ENCODE peak calls at places on chromosome 20, in nine cellular contexts. One of them, this sample, is unnamed.

GRCh38 chr20:49483706-49484101 is 1.2 kb upstream of the KCNB1 start:
- DNase-seq in HT1080: no peak
- DNase-seq in hepatocyte: peak
- DNase-seq in CD4-positive, alpha-beta T cell: no peak
- DNase-seq in activated naive CD8-positive, alpha-beta T cell treated with anti-CD3 and anti-CD28 coated beads, Interleukin-2, amount 50 U/mL, for 24 hours: no peak
- DNase-seq in tibial artery: no peak
- DNase-seq in NCI-H1436: no peak
- DNase-seq in amniotic stem cell: no peak
- DNase-seq in anterior cingulate cortex: no peak
- DNase-seq in this sample: no peak

GRCh38 chr20:23103284-23104018 is 17.3 kb upstream of the CD93 start:
- DNase-seq in HT1080: peak
- DNase-seq in hepatocyte: no peak
- DNase-seq in CD4-positive, alpha-beta T cell: no peak
- DNase-seq in activated naive CD8-positive, alpha-beta T cell treated with anti-CD3 and anti-CD28 coated beads, Interleukin-2, amount 50 U/mL, for 24 hours: no peak
- DNase-seq in tibial artery: no peak
- DNase-seq in NCI-H1436: no peak
- DNase-seq in amniotic stem cell: no peak
- DNase-seq in anterior cingulate cortex: no peak
- DNase-seq in this sample: no peak

GRCh38 chr20:57404419-57405072 is 13.3 kb downstream of the RBM38 start:
- DNase-seq in HT1080: no peak
- DNase-seq in hepatocyte: no peak
- DNase-seq in CD4-positive, alpha-beta T cell: no peak
- DNase-seq in activated naive CD8-positive, alpha-beta T cell treated with anti-CD3 and anti-CD28 coated beads, Interleukin-2, amount 50 U/mL, for 24 hours: no peak
- DNase-seq in tibial artery: no peak
- DNase-seq in NCI-H1436: no peak
- DNase-seq in amniotic stem cell: no peak
- DNase-seq in anterior cingulate cortex: no peak
- DNase-seq in this sample: no peak

GRCh38 chr20:49791165-49791564 is 21.5 kb upstream of the SLC9A8 start:
- DNase-seq in HT1080: no peak
- DNase-seq in hepatocyte: no peak
- DNase-seq in CD4-positive, alpha-beta T cell: no peak
- DNase-seq in activated naive CD8-positive, alpha-beta T cell treated with anti-CD3 and anti-CD28 coated beads, Interleukin-2, amount 50 U/mL, for 24 hours: no peak
- DNase-seq in tibial artery: no peak
- DNase-seq in NCI-H1436: no peak
- DNase-seq in amniotic stem cell: no peak
- DNase-seq in anterior cingulate cortex: no peak
- DNase-seq in this sample: no peak

GRCh38 chr20:16100111-16100510 is 473.1 kb downstream of the KIF16B start:
- DNase-seq in HT1080: no peak
- DNase-seq in hepatocyte: no peak
- DNase-seq in CD4-positive, alpha-beta T cell: no peak
- DNase-seq in activated naive CD8-positive, alpha-beta T cell treated with anti-CD3 and anti-CD28 coated beads, Interleukin-2, amount 50 U/mL, for 24 hours: no peak
- DNase-seq in tibial artery: no peak
- DNase-seq in NCI-H1436: no peak
- DNase-seq in amniotic stem cell: no peak
- DNase-seq in anterior cingulate cortex: no peak
- DNase-seq in this sample: no peak

GRCh38 chr20:48358176-48358575 is 469.6 kb downstream of the PREX1 start:
- DNase-seq in HT1080: no peak
- DNase-seq in hepatocyte: no peak
- DNase-seq in CD4-positive, alpha-beta T cell: no peak
- DNase-seq in activated naive CD8-positive, alpha-beta T cell treated with anti-CD3 and anti-CD28 coated beads, Interleukin-2, amount 50 U/mL, for 24 hours: no peak
- DNase-seq in tibial artery: no peak
- DNase-seq in NCI-H1436: no peak
- DNase-seq in amniotic stem cell: no peak
- DNase-seq in anterior cingulate cortex: no peak
- DNase-seq in this sample: no peak

GRCh38 chr20:50456452-50457324 is 53.5 kb upstream of the PTPN1 start:
- DNase-seq in HT1080: no peak
- DNase-seq in hepatocyte: no peak
- DNase-seq in CD4-positive, alpha-beta T cell: no peak
- DNase-seq in activated naive CD8-positive, alpha-beta T cell treated with anti-CD3 and anti-CD28 coated beads, Interleukin-2, amount 50 U/mL, for 24 hours: no peak
- DNase-seq in tibial artery: no peak
- DNase-seq in NCI-H1436: no peak
- DNase-seq in amniotic stem cell: no peak
- DNase-seq in anterior cingulate cortex: no peak
- DNase-seq in this sample: no peak

GRCh38 chr20:53623454-53624206 is 30.0 kb upstream of the ZNF217 start:
- DNase-seq in HT1080: peak
- DNase-seq in hepatocyte: peak
- DNase-seq in CD4-positive, alpha-beta T cell: no peak
- DNase-seq in activated naive CD8-positive, alpha-beta T cell treated with anti-CD3 and anti-CD28 coated beads, Interleukin-2, amount 50 U/mL, for 24 hours: peak
- DNase-seq in tibial artery: peak
- DNase-seq in NCI-H1436: peak
- DNase-seq in amniotic stem cell: peak
- DNase-seq in anterior cingulate cortex: peak
- DNase-seq in this sample: peak

GRCh38 chr20:58891076-58891685 is 38.7 kb downstream of the GNAS start:
- DNase-seq in HT1080: peak
- DNase-seq in hepatocyte: peak
- DNase-seq in CD4-positive, alpha-beta T cell: peak
- DNase-seq in activated naive CD8-positive, alpha-beta T cell treated with anti-CD3 and anti-CD28 coated beads, Interleukin-2, amount 50 U/mL, for 24 hours: peak
- DNase-seq in tibial artery: peak
- DNase-seq in NCI-H1436: peak
- DNase-seq in amniotic stem cell: peak
- DNase-seq in anterior cingulate cortex: peak
- DNase-seq in this sample: peak

GRCh38 chr20:35907017-35907685 is 47.2 kb downstream of the SCAND1 start:
- DNase-seq in HT1080: no peak
- DNase-seq in hepatocyte: no peak
- DNase-seq in CD4-positive, alpha-beta T cell: no peak
- DNase-seq in activated naive CD8-positive, alpha-beta T cell treated with anti-CD3 and anti-CD28 coated beads, Interleukin-2, amount 50 U/mL, for 24 hours: no peak
- DNase-seq in tibial artery: no peak
- DNase-seq in NCI-H1436: peak
- DNase-seq in amniotic stem cell: no peak
- DNase-seq in anterior cingulate cortex: no peak
- DNase-seq in this sample: no peak

GRCh38 chr20:24721891-24722530 is 227.1 kb upstream of the CST7 start:
- DNase-seq in HT1080: no peak
- DNase-seq in hepatocyte: no peak
- DNase-seq in CD4-positive, alpha-beta T cell: no peak
- DNase-seq in activated naive CD8-positive, alpha-beta T cell treated with anti-CD3 and anti-CD28 coated beads, Interleukin-2, amount 50 U/mL, for 24 hours: no peak
- DNase-seq in tibial artery: no peak
- DNase-seq in NCI-H1436: no peak
- DNase-seq in amniotic stem cell: no peak
- DNase-seq in anterior cingulate cortex: no peak
- DNase-seq in this sample: no peak

GRCh38 chr20:35663813-35664543 is 722 bp downstream of the CPNE1 start:
- DNase-seq in HT1080: peak
- DNase-seq in hepatocyte: peak
- DNase-seq in CD4-positive, alpha-beta T cell: peak
- DNase-seq in activated naive CD8-positive, alpha-beta T cell treated with anti-CD3 and anti-CD28 coated beads, Interleukin-2, amount 50 U/mL, for 24 hours: peak
- DNase-seq in tibial artery: peak
- DNase-seq in NCI-H1436: peak
- DNase-seq in amniotic stem cell: peak
- DNase-seq in anterior cingulate cortex: peak
- DNase-seq in this sample: no peak

GRCh38 chr20:29349836-29350235 is 1907.6 kb upstream of the DEFB115 start:
- DNase-seq in HT1080: no peak
- DNase-seq in hepatocyte: no peak
- DNase-seq in CD4-positive, alpha-beta T cell: no peak
- DNase-seq in activated naive CD8-positive, alpha-beta T cell treated with anti-CD3 and anti-CD28 coated beads, Interleukin-2, amount 50 U/mL, for 24 hours: no peak
- DNase-seq in tibial artery: no peak
- DNase-seq in NCI-H1436: no peak
- DNase-seq in amniotic stem cell: no peak
- DNase-seq in anterior cingulate cortex: no peak
- DNase-seq in this sample: no peak

GRCh38 chr20:61925555-61926252 is 140.0 kb downstream of the TAF4 start:
- DNase-seq in HT1080: peak
- DNase-seq in hepatocyte: no peak
- DNase-seq in CD4-positive, alpha-beta T cell: no peak
- DNase-seq in activated naive CD8-positive, alpha-beta T cell treated with anti-CD3 and anti-CD28 coated beads, Interleukin-2, amount 50 U/mL, for 24 hours: no peak
- DNase-seq in tibial artery: no peak
- DNase-seq in NCI-H1436: no peak
- DNase-seq in amniotic stem cell: no peak
- DNase-seq in anterior cingulate cortex: no peak
- DNase-seq in this sample: no peak

GRCh38 chr20:32681175-32682084 is 7.7 kb upstream of the C20orf203 start:
- DNase-seq in HT1080: peak
- DNase-seq in hepatocyte: peak
- DNase-seq in CD4-positive, alpha-beta T cell: no peak
- DNase-seq in activated naive CD8-positive, alpha-beta T cell treated with anti-CD3 and anti-CD28 coated beads, Interleukin-2, amount 50 U/mL, for 24 hours: peak
- DNase-seq in tibial artery: no peak
- DNase-seq in NCI-H1436: peak
- DNase-seq in amniotic stem cell: no peak
- DNase-seq in anterior cingulate cortex: peak
- DNase-seq in this sample: no peak

GRCh38 chr20:48574383-48574782 is 253.4 kb downstream of the PREX1 start:
- DNase-seq in HT1080: peak
- DNase-seq in hepatocyte: no peak
- DNase-seq in CD4-positive, alpha-beta T cell: no peak
- DNase-seq in activated naive CD8-positive, alpha-beta T cell treated with anti-CD3 and anti-CD28 coated beads, Interleukin-2, amount 50 U/mL, for 24 hours: no peak
- DNase-seq in tibial artery: no peak
- DNase-seq in NCI-H1436: no peak
- DNase-seq in amniotic stem cell: no peak
- DNase-seq in anterior cingulate cortex: no peak
- DNase-seq in this sample: no peak

GRCh38 chr20:57791946-57792328 is 82.1 kb upstream of the PMEPA1 start:
- DNase-seq in HT1080: no peak
- DNase-seq in hepatocyte: no peak
- DNase-seq in CD4-positive, alpha-beta T cell: no peak
- DNase-seq in activated naive CD8-positive, alpha-beta T cell treated with anti-CD3 and anti-CD28 coated beads, Interleukin-2, amount 50 U/mL, for 24 hours: no peak
- DNase-seq in tibial artery: no peak
- DNase-seq in NCI-H1436: no peak
- DNase-seq in amniotic stem cell: no peak
- DNase-seq in anterior cingulate cortex: no peak
- DNase-seq in this sample: no peak

GRCh38 chr20:47304287-47304686 is 52.2 kb downstream of the ZMYND8 start:
- DNase-seq in HT1080: no peak
- DNase-seq in hepatocyte: peak
- DNase-seq in CD4-positive, alpha-beta T cell: no peak
- DNase-seq in activated naive CD8-positive, alpha-beta T cell treated with anti-CD3 and anti-CD28 coated beads, Interleukin-2, amount 50 U/mL, for 24 hours: no peak
- DNase-seq in tibial artery: no peak
- DNase-seq in NCI-H1436: no peak
- DNase-seq in amniotic stem cell: no peak
- DNase-seq in anterior cingulate cortex: no peak
- DNase-seq in this sample: peak

GRCh38 chr20:16051968-16052367 is 521.3 kb downstream of the KIF16B start:
- DNase-seq in HT1080: no peak
- DNase-seq in hepatocyte: no peak
- DNase-seq in CD4-positive, alpha-beta T cell: no peak
- DNase-seq in activated naive CD8-positive, alpha-beta T cell treated with anti-CD3 and anti-CD28 coated beads, Interleukin-2, amount 50 U/mL, for 24 hours: no peak
- DNase-seq in tibial artery: no peak
- DNase-seq in NCI-H1436: no peak
- DNase-seq in amniotic stem cell: no peak
- DNase-seq in anterior cingulate cortex: no peak
- DNase-seq in this sample: no peak

GRCh38 chr20:60202046-60202445 is 243.8 kb downstream of the CDH26 start:
- DNase-seq in HT1080: no peak
- DNase-seq in hepatocyte: no peak
- DNase-seq in CD4-positive, alpha-beta T cell: no peak
- DNase-seq in activated naive CD8-positive, alpha-beta T cell treated with anti-CD3 and anti-CD28 coated beads, Interleukin-2, amount 50 U/mL, for 24 hours: no peak
- DNase-seq in tibial artery: no peak
- DNase-seq in NCI-H1436: no peak
- DNase-seq in amniotic stem cell: no peak
- DNase-seq in anterior cingulate cortex: no peak
- DNase-seq in this sample: no peak